ENCODE peak calls at places on chromosomes 16 and 17, in five cellular contexts. One of them, this sample, is unnamed.

GRCh38 chr16:53323924-53324323 is 110.3 kb upstream of the RBL2 start:
- DNase-seq in HuH-7: no peak
- DNase-seq in central memory CD8-positive, alpha-beta T cell: no peak
- DNase-seq in cardiac muscle cell: no peak
- DNase-seq in AG04449: no peak
- DNase-seq in this sample: no peak

GRCh38 chr16:27828671-27829070 is 234.8 kb downstream of the GSG1L start:
- DNase-seq in HuH-7: no peak
- DNase-seq in central memory CD8-positive, alpha-beta T cell: no peak
- DNase-seq in cardiac muscle cell: no peak
- DNase-seq in AG04449: no peak
- DNase-seq in this sample: no peak

GRCh38 chr17:83097831-83098230 is 18.4 kb downstream of the METRNL start:
- DNase-seq in HuH-7: no peak
- DNase-seq in central memory CD8-positive, alpha-beta T cell: no peak
- DNase-seq in cardiac muscle cell: no peak
- DNase-seq in AG04449: no peak
- DNase-seq in this sample: no peak

GRCh38 chr16:56370185-56370584 is 55.2 kb downstream of the AMFR start:
- DNase-seq in HuH-7: no peak
- DNase-seq in central memory CD8-positive, alpha-beta T cell: no peak
- DNase-seq in cardiac muscle cell: no peak
- DNase-seq in AG04449: no peak
- DNase-seq in this sample: no peak

GRCh38 chr17:59764292-59764741 is 56.9 kb downstream of the VMP1 start:
- DNase-seq in HuH-7: no peak
- DNase-seq in central memory CD8-positive, alpha-beta T cell: no peak
- DNase-seq in cardiac muscle cell: no peak
- DNase-seq in AG04449: no peak
- DNase-seq in this sample: no peak

GRCh38 chr16:77834600-77834963 is 46.2 kb downstream of the VAT1L start:
- DNase-seq in HuH-7: no peak
- DNase-seq in central memory CD8-positive, alpha-beta T cell: no peak
- DNase-seq in cardiac muscle cell: no peak
- DNase-seq in AG04449: peak; percentile 83
- DNase-seq in this sample: no peak

GRCh38 chr17:49372428-49372827 is 10.4 kb upstream of the ZNF652 start:
- DNase-seq in HuH-7: no peak
- DNase-seq in central memory CD8-positive, alpha-beta T cell: no peak
- DNase-seq in cardiac muscle cell: no peak
- DNase-seq in AG04449: no peak
- DNase-seq in this sample: no peak

GRCh38 chr17:17361543-17362511 is 58.7 kb downstream of the NT5M start:
- DNase-seq in HuH-7: no peak
- DNase-seq in central memory CD8-positive, alpha-beta T cell: no peak
- DNase-seq in cardiac muscle cell: no peak
- DNase-seq in AG04449: no peak
- DNase-seq in this sample: no peak

GRCh38 chr16:84513111-84514065 is 8.9 kb upstream of the MEAK7 start:
- DNase-seq in HuH-7: no peak
- DNase-seq in central memory CD8-positive, alpha-beta T cell: no peak
- DNase-seq in cardiac muscle cell: no peak
- DNase-seq in AG04449: peak; percentile 67
- DNase-seq in this sample: no peak

GRCh38 chr17:38428150-38428642 is at the start of gene ARHGAP23:
- DNase-seq in HuH-7: no peak
- DNase-seq in central memory CD8-positive, alpha-beta T cell: no peak
- DNase-seq in cardiac muscle cell: peak; percentile 73
- DNase-seq in AG04449: no peak
- DNase-seq in this sample: peak; percentile 86

GRCh38 chr17:75515229-75515522 is 161 bp downstream of the CASKIN2 start:
- DNase-seq in HuH-7: no peak
- DNase-seq in central memory CD8-positive, alpha-beta T cell: no peak
- DNase-seq in cardiac muscle cell: no peak
- DNase-seq in AG04449: no peak
- DNase-seq in this sample: no peak

GRCh38 chr17:6070895-6071511 is 824 bp downstream of the WSCD1 start:
- DNase-seq in HuH-7: peak; percentile 21
- DNase-seq in central memory CD8-positive, alpha-beta T cell: no peak
- DNase-seq in cardiac muscle cell: peak; percentile 64
- DNase-seq in AG04449: no peak
- DNase-seq in this sample: no peak

GRCh38 chr17:75315541-75316243 is 26.5 kb upstream of the SLC25A19 start:
- DNase-seq in HuH-7: no peak
- DNase-seq in central memory CD8-positive, alpha-beta T cell: no peak
- DNase-seq in cardiac muscle cell: no peak
- DNase-seq in AG04449: no peak
- DNase-seq in this sample: no peak

GRCh38 chr16:71540-72341 is 690 bp downstream of the RHBDF1 start:
- DNase-seq in HuH-7: peak; percentile 70
- DNase-seq in central memory CD8-positive, alpha-beta T cell: no peak
- DNase-seq in cardiac muscle cell: peak; percentile 65
- DNase-seq in AG04449: no peak
- DNase-seq in this sample: no peak

GRCh38 chr16:19700319-19700781 is 17.7 kb downstream of the KNOP1 start:
- DNase-seq in HuH-7: peak; percentile 33
- DNase-seq in central memory CD8-positive, alpha-beta T cell: no peak
- DNase-seq in cardiac muscle cell: no peak
- DNase-seq in AG04449: no peak
- DNase-seq in this sample: no peak

GRCh38 chr17:57603978-57604377 is 141.1 kb downstream of the CCDC182 start:
- DNase-seq in HuH-7: no peak
- DNase-seq in central memory CD8-positive, alpha-beta T cell: peak; percentile 76
- DNase-seq in cardiac muscle cell: no peak
- DNase-seq in AG04449: no peak
- DNase-seq in this sample: no peak

GRCh38 chr17:17836818-17837379 is at the start of gene SREBF1:
- DNase-seq in HuH-7: peak; percentile 77
- DNase-seq in central memory CD8-positive, alpha-beta T cell: peak; percentile 39
- DNase-seq in cardiac muscle cell: no peak
- DNase-seq in AG04449: no peak
- DNase-seq in this sample: peak; percentile 69

GRCh38 chr17:37368577-37368976 is 7.2 kb upstream of the C17orf78 start:
- DNase-seq in HuH-7: no peak
- DNase-seq in central memory CD8-positive, alpha-beta T cell: no peak
- DNase-seq in cardiac muscle cell: no peak
- DNase-seq in AG04449: no peak
- DNase-seq in this sample: no peak